ENCODE peak calls at places on chromosome 4, in six cellular contexts. X is uterus, P is prostate gland, U is HCT116, N is upper lobe of left lung, A is A549. O is an unnamed sample.

GRCh38 chr4:15562114-15562513 is 92.4 kb downstream of the CC2D2A start:
- DNase-seq in X (no peak), P (no peak), U (no peak), N (no peak), A (no peak), O (no peak)

GRCh38 chr4:141702472-141703182 is 66.2 kb downstream of the IL15 start:
- DNase-seq in X (no peak), P (no peak), U (peak; percentile 3), N (no peak), A (no peak), O (no peak)

GRCh38 chr4:129143359-129143758 is 47.4 kb downstream of the C4orf33 start:
- DNase-seq in X (no peak), P (no peak), U (no peak), N (no peak), A (no peak), O (no peak)

GRCh38 chr4:17597517-17597916 is 16.9 kb upstream of the MED28 start:
- DNase-seq in X (no peak), P (no peak), U (no peak), N (no peak), A (peak; percentile 34), O (no peak)

GRCh38 chr4:40662962-40663604 is 33.4 kb upstream of the RBM47 start:
- DNase-seq in X (no peak), P (no peak), U (no peak), N (peak; percentile 58), A (peak; percentile 82), O (peak; percentile 72)

GRCh38 chr4:127667772-127668171 is 35.0 kb downstream of the INTU start:
- DNase-seq in X (no peak), P (no peak), U (no peak), N (no peak), A (no peak), O (no peak)

GRCh38 chr4:101037938-101038413 is 309.4 kb downstream of the PPP3CA start:
- DNase-seq in X (no peak), P (no peak), U (no peak), N (no peak), A (no peak), O (no peak)

GRCh38 chr4:20249333-20249732 is 2.4 kb upstream of the SLIT2 start:
- DNase-seq in X (no peak), P (no peak), U (peak; percentile 12), N (no peak), A (no peak), O (no peak)

GRCh38 chr4:173301518-173302201 is 32.5 kb downstream of the HMGB2 start:
- DNase-seq in X (peak; percentile 34), P (no peak), U (peak; percentile 3), N (no peak), A (peak; percentile 14), O (no peak)

GRCh38 chr4:158630893-158631292 is 40.8 kb downstream of the C4orf46 start:
- DNase-seq in X (no peak), P (no peak), U (no peak), N (no peak), A (no peak), O (no peak)

GRCh38 chr4:74206088-74206826 is 48.3 kb downstream of the MTHFD2L start:
- DNase-seq in X (no peak), P (no peak), U (no peak), N (no peak), A (no peak), O (no peak)

GRCh38 chr4:171962110-171962509 is 148.9 kb downstream of the GALNTL6 start:
- DNase-seq in X (no peak), P (no peak), U (no peak), N (no peak), A (no peak), O (no peak)

GRCh38 chr4:164718817-164719216 is 35.1 kb upstream of the SMIM31 start:
- DNase-seq in X (no peak), P (no peak), U (no peak), N (no peak), A (no peak), O (no peak)

GRCh38 chr4:164716901-164717300 is 37.0 kb upstream of the SMIM31 start:
- DNase-seq in X (no peak), P (no peak), U (no peak), N (no peak), A (peak; percentile 14), O (no peak)
- TF ChIP-seq CTCF in X (no peak), P (no peak), U (peak; percentile 60), N (no peak), A (no peak), O (peak; percentile 10)

GRCh38 chr4:55545681-55546632 is 752 bp downstream of the CLOCK start:
- DNase-seq in X (peak; percentile 66), P (peak; percentile 59), U (peak; percentile 34), N (peak; percentile 81), A (peak; percentile 67), O (peak; percentile 92)

GRCh38 chr4:55547918-55548317 is 1.2 kb upstream of the CLOCK start:
- DNase-seq in X (no peak), P (no peak), U (no peak), N (no peak), A (no peak), O (no peak)

GRCh38 chr4:55545133-55545532 is 1.6 kb downstream of the CLOCK start:
- DNase-seq in X (no peak), P (no peak), U (peak; percentile 28), N (no peak), A (no peak), O (no peak)

GRCh38 chr4:55547461-55547770 is 707 bp upstream of the CLOCK start:
- DNase-seq in X (no peak), P (no peak), U (no peak), N (peak; percentile 23), A (no peak), O (no peak)

DNA sequence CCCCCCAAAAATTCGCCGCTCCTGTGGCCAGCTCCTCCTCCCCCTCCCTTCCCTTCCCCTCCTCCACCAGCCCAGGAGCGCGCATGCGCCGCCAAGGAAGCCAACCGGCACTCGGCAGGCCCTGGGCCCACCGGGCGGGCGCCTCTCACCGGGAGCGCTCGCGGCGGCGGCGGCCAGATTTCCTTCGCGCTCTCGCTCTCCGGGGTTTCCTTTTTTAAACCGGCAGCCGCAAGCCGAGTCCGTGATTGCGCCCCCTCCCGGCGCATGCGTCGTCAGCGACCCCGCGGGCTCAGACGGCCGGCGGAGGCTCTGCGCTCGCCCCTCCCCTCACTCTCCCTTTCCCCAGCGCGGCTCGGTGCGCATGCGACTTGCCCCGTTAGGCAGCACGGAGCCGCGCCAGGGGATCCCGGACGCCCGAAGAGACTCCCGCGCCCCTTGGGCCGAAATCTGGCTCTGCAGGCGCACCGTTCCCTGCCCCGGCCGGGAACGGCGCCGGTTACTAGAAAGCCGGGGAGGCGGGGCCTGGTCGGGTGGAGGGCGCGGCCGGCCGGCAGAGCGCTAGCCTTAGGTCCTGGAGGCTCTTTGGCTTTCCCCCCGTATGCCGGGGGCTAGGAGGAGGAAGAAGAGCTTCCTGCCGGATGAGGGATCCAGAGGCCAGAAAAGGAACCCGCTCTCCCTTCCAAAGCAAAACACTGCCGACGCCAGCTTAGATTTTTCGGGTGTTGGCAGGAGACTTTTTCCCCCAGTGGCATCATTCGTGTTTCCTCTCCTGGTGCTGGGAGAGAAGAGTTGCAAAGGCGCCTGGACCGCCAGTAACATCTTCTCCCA is at the start of gene CLOCK:
- DNase-seq in X (peak; percentile 87), P (peak; percentile 74), U (peak; percentile 68), N (peak; percentile 84), A (peak; percentile 88), O (peak; percentile 92)
- TF ChIP-seq POLR2A in X (peak; percentile 40), P (peak; percentile 52), U (peak; percentile 47), N (no peak), A (peak; percentile 50), O (peak; percentile 73)

DNA sequence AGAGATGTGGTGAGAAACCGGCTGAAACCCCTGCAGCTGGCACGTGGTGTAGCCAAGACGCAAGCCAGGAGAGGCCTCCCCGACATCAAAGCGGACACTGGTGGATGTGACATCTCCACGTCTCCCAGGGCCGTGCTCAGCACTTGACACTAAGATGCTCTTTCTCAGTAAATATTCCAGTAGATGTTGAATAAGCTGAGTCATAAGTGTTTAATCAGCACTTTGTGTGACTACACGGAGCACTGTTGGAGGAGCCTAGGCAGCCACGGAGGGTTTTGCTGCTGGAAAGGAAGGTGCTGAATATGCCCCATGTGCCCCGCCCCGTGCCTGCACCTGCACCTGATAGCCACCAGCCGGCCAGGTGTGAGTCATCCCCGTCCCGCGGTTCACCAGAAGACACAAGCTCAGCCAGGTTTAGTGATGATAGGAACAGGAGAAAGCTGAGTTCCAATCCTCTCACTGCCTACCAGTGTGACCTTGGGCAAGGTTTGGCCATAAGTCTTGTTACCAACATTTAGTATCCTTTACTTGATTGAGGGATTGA is 29.0 kb upstream of the C4orf50 start:
- DNase-seq in X (no peak), P (no peak), U (peak; percentile 36), N (no peak), A (no peak), O (no peak)
- TF ChIP-seq CTCF in X (no peak), P (no peak), U (peak; percentile 67), N (no peak), A (no peak), O (no peak)

GRCh38 chr4:36341936-36342335 is 60.5 kb downstream of the DTHD1 start:
- DNase-seq in X (no peak), P (no peak), U (no peak), N (no peak), A (no peak), O (no peak)
- TF ChIP-seq POLR2A in X (no peak), P (no peak), U (no peak), N (no peak), A (no peak), O (no peak)

DNA sequence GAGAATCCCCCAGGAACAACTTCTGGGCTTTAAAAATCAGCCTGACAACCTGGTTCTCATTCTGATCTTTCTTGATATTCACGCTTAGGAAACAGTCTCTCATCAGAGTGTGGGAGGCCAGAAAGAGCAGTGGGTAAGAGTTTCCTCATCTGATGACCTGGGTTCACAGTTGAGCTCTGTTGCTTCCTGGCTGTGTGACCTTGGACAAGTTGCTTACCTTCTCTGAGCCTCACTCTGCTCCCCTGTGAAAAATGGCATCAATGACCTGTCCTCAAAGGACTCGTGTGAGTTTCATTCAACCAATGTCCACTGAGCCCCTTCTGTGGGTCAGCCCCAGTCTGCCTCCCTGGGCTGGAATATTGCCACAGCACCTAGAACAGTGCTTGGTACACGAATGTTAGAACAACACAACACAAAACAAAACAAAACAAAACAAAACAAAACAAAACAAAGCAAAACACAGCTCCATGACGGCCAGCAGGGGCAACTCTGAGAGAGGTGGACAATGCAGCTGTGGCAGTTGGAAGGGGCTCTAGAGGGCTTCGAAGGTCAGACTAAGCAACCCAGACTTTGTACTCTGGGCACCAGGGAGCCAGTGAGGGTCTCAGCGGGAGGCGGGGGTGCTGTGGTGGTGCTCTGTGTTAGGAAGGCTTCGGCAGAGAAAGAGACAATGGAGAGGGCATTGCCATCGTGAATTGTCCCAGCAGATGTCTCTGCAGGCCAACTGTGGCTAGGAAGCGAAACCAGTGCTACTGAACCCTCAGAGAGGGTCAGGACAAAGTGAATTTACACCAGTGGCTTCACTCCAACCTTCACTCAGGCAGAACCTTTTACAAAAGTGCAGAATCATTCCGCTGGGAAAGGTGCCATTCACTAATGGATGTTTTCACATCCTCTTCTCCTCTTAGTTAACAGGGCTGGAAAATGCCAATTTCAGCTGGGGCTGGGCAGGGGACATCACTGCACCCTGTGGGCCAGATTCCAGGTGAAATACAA is 14.3 kb upstream of the C4orf50 start:
- DNase-seq in X (no peak), P (no peak), U (no peak), N (no peak), A (peak; percentile 48), O (peak; percentile 82)
- TF ChIP-seq CTCF in X (no peak), P (no peak), U (no peak), N (no peak), A (no peak), O (peak; percentile 38)

O was measured in right lobe of liver.